ENCODE peak calls at places on chromosomes 4 and X, in eight cellular contexts. One of them, this sample, is unnamed.

GRCh38 chr4:3223986-3224748 is 24.8 kb upstream of the MSANTD1 start:
- DNase-seq in AG08395: no peak
- DNase-seq in naive thymus-derived CD4-positive, alpha-beta T cell: no peak
- DNase-seq in adipocyte: no peak
- DNase-seq in midbrain: no peak
- DNase-seq in GM10248: no peak
- DNase-seq in astrocyte of the spinal cord: no peak
- DNase-seq in naive B cell: no peak
- DNase-seq in this sample: no peak

GRCh38 chr4:149961876-149962597 is 116.2 kb upstream of the DCLK2 start:
- DNase-seq in AG08395: no peak
- DNase-seq in naive thymus-derived CD4-positive, alpha-beta T cell: no peak
- DNase-seq in adipocyte: peak
- DNase-seq in midbrain: no peak
- DNase-seq in GM10248: no peak
- DNase-seq in astrocyte of the spinal cord: peak
- DNase-seq in naive B cell: no peak
- DNase-seq in this sample: no peak

GRCh38 chrX:68693481-68694410 is 46.3 kb downstream of the STARD8 start:
- DNase-seq in AG08395: peak
- DNase-seq in naive thymus-derived CD4-positive, alpha-beta T cell: no peak
- DNase-seq in adipocyte: peak
- DNase-seq in midbrain: peak
- DNase-seq in GM10248: peak
- DNase-seq in astrocyte of the spinal cord: peak
- DNase-seq in naive B cell: no peak
- DNase-seq in this sample: peak

GRCh38 chrX:150503898-150504219 is 64.6 kb upstream of the MTM1 start:
- DNase-seq in AG08395: no peak
- DNase-seq in naive thymus-derived CD4-positive, alpha-beta T cell: no peak
- DNase-seq in adipocyte: no peak
- DNase-seq in midbrain: no peak
- DNase-seq in GM10248: no peak
- DNase-seq in astrocyte of the spinal cord: no peak
- DNase-seq in naive B cell: no peak
- DNase-seq in this sample: no peak

GRCh38 chrX:104172788-104173187 is 6.5 kb downstream of the FAM199X start:
- DNase-seq in AG08395: no peak
- DNase-seq in naive thymus-derived CD4-positive, alpha-beta T cell: no peak
- DNase-seq in adipocyte: no peak
- DNase-seq in midbrain: no peak
- DNase-seq in GM10248: no peak
- DNase-seq in astrocyte of the spinal cord: no peak
- DNase-seq in naive B cell: no peak
- DNase-seq in this sample: no peak

GRCh38 chr4:41294445-41295062 is 37.8 kb downstream of the UCHL1 start:
- DNase-seq in AG08395: no peak
- DNase-seq in naive thymus-derived CD4-positive, alpha-beta T cell: no peak
- DNase-seq in adipocyte: no peak
- DNase-seq in midbrain: no peak
- DNase-seq in GM10248: no peak
- DNase-seq in astrocyte of the spinal cord: no peak
- DNase-seq in naive B cell: peak
- DNase-seq in this sample: no peak

GRCh38 chr4:7043521-7044414 is 596 bp downstream of the TADA2B start:
- DNase-seq in AG08395: no peak
- DNase-seq in naive thymus-derived CD4-positive, alpha-beta T cell: peak
- DNase-seq in adipocyte: peak
- DNase-seq in midbrain: peak
- DNase-seq in GM10248: no peak
- DNase-seq in astrocyte of the spinal cord: peak
- DNase-seq in naive B cell: peak
- DNase-seq in this sample: peak

GRCh38 chr4:149409186-149410056 is 406.2 kb downstream of the IQCM start:
- DNase-seq in AG08395: peak
- DNase-seq in naive thymus-derived CD4-positive, alpha-beta T cell: no peak
- DNase-seq in adipocyte: peak
- DNase-seq in midbrain: peak
- DNase-seq in GM10248: no peak
- DNase-seq in astrocyte of the spinal cord: peak
- DNase-seq in naive B cell: no peak
- DNase-seq in this sample: no peak

GRCh38 chr4:152458801-152459302 is 77.0 kb downstream of the FBXW7 start:
- DNase-seq in AG08395: no peak
- DNase-seq in naive thymus-derived CD4-positive, alpha-beta T cell: no peak
- DNase-seq in adipocyte: peak
- DNase-seq in midbrain: no peak
- DNase-seq in GM10248: peak
- DNase-seq in astrocyte of the spinal cord: no peak
- DNase-seq in naive B cell: no peak
- DNase-seq in this sample: no peak

GRCh38 chr4:118905546-118905945 is 16.9 kb downstream of the SYNPO2 start:
- DNase-seq in AG08395: peak
- DNase-seq in naive thymus-derived CD4-positive, alpha-beta T cell: no peak
- DNase-seq in adipocyte: no peak
- DNase-seq in midbrain: no peak
- DNase-seq in GM10248: no peak
- DNase-seq in astrocyte of the spinal cord: no peak
- DNase-seq in naive B cell: no peak
- DNase-seq in this sample: peak

GRCh38 chr4:140291259-140291658 is 82.2 kb upstream of the SCOC start:
- DNase-seq in AG08395: no peak
- DNase-seq in naive thymus-derived CD4-positive, alpha-beta T cell: no peak
- DNase-seq in adipocyte: no peak
- DNase-seq in midbrain: no peak
- DNase-seq in GM10248: no peak
- DNase-seq in astrocyte of the spinal cord: no peak
- DNase-seq in naive B cell: no peak
- DNase-seq in this sample: no peak

GRCh38 chrX:19798423-19798822 is 89.0 kb downstream of the SH3KBP1 start:
- DNase-seq in AG08395: no peak
- DNase-seq in naive thymus-derived CD4-positive, alpha-beta T cell: no peak
- DNase-seq in adipocyte: no peak
- DNase-seq in midbrain: no peak
- DNase-seq in GM10248: no peak
- DNase-seq in astrocyte of the spinal cord: no peak
- DNase-seq in naive B cell: no peak
- DNase-seq in this sample: no peak

GRCh38 chrX:142233400-142233799 is 28.3 kb upstream of the MAGEC2 start:
- DNase-seq in AG08395: no peak
- DNase-seq in naive thymus-derived CD4-positive, alpha-beta T cell: no peak
- DNase-seq in adipocyte: no peak
- DNase-seq in midbrain: no peak
- DNase-seq in GM10248: no peak
- DNase-seq in astrocyte of the spinal cord: no peak
- DNase-seq in naive B cell: no peak
- DNase-seq in this sample: no peak

GRCh38 chrX:49231333-49232000 is 1.7 kb downstream of the CACNA1F start:
- DNase-seq in AG08395: no peak
- DNase-seq in naive thymus-derived CD4-positive, alpha-beta T cell: no peak
- DNase-seq in adipocyte: no peak
- DNase-seq in midbrain: no peak
- DNase-seq in GM10248: no peak
- DNase-seq in astrocyte of the spinal cord: no peak
- DNase-seq in naive B cell: no peak
- DNase-seq in this sample: no peak

GRCh38 chr4:145937990-145938611 is 522 bp downstream of the ZNF827 start:
- DNase-seq in AG08395: peak
- DNase-seq in naive thymus-derived CD4-positive, alpha-beta T cell: peak
- DNase-seq in adipocyte: peak
- DNase-seq in midbrain: peak
- DNase-seq in GM10248: peak
- DNase-seq in astrocyte of the spinal cord: peak
- DNase-seq in naive B cell: peak
- DNase-seq in this sample: peak

GRCh38 chr4:123555500-123556273 is 159.1 kb downstream of the SPRY1 start:
- DNase-seq in AG08395: peak
- DNase-seq in naive thymus-derived CD4-positive, alpha-beta T cell: no peak
- DNase-seq in adipocyte: peak
- DNase-seq in midbrain: peak
- DNase-seq in GM10248: no peak
- DNase-seq in astrocyte of the spinal cord: peak
- DNase-seq in naive B cell: no peak
- DNase-seq in this sample: peak

GRCh38 chr4:19983072-19983471 is 268.6 kb upstream of the SLIT2 start:
- DNase-seq in AG08395: peak
- DNase-seq in naive thymus-derived CD4-positive, alpha-beta T cell: no peak
- DNase-seq in adipocyte: peak
- DNase-seq in midbrain: no peak
- DNase-seq in GM10248: no peak
- DNase-seq in astrocyte of the spinal cord: peak
- DNase-seq in naive B cell: no peak
- DNase-seq in this sample: peak

GRCh38 chr4:5888222-5888701 is 4.6 kb downstream of the CRMP1 start:
- DNase-seq in AG08395: no peak
- DNase-seq in naive thymus-derived CD4-positive, alpha-beta T cell: no peak
- DNase-seq in adipocyte: peak
- DNase-seq in midbrain: peak
- DNase-seq in GM10248: no peak
- DNase-seq in astrocyte of the spinal cord: no peak
- DNase-seq in naive B cell: no peak
- DNase-seq in this sample: no peak